ENCODE peak calls at places on chromosomes 4 and X, in four cellular contexts. Y, B, L and N are unnamed samples.

GRCh38 chrX:8003147-8003883 is 76.1 kb upstream of the PNPLA4 start:
- DNase-seq in Y (no peak), B (no peak), L (no peak), N (no peak)

GRCh38 chr4:83947811-83948210 is 411.9 kb downstream of the GPAT3 start:
- DNase-seq in Y (no peak), B (no peak), L (no peak), N (no peak)

GRCh38 chr4:40195182-40196177 is 1.4 kb upstream of the RHOH start:
- DNase-seq in Y (peak), B (no peak), L (no peak), N (no peak)

GRCh38 chrX:74578137-74578536 is 36.3 kb downstream of the RLIM start:
- DNase-seq in Y (no peak), B (no peak), L (no peak), N (no peak)

GRCh38 chrX:46383006-46383405 is 162.2 kb downstream of the ZNF674 start:
- DNase-seq in Y (no peak), B (no peak), L (no peak), N (no peak)

GRCh38 chrX:7216981-7217587 is 69.1 kb upstream of the PUDP start:
- DNase-seq in Y (no peak), B (no peak), L (no peak), N (no peak)

GRCh38 chrX:72306085-72306801 is 529 bp upstream of the CITED1 start:
- DNase-seq in Y (no peak), B (peak), L (no peak), N (peak)

GRCh38 chr4:174256277-174256713 is 27.2 kb downstream of the FBXO8 start:
- DNase-seq in Y (no peak), B (peak), L (no peak), N (no peak)

GRCh38 chr4:8308144-8308543 is 38.6 kb downstream of the HTRA3 start:
- DNase-seq in Y (no peak), B (no peak), L (no peak), N (no peak)

GRCh38 chr4:118905546-118905945 is 16.9 kb downstream of the SYNPO2 start:
- DNase-seq in Y (no peak), B (peak), L (no peak), N (no peak)

GRCh38 chrX:24498181-24498580 is 33.1 kb downstream of the PDK3 start:
- DNase-seq in Y (peak), B (peak), L (no peak), N (peak)

GRCh38 chrX:1443496-1444075 is 9.1 kb downstream of the ASMTL start:
- DNase-seq in Y (no peak), B (no peak), L (no peak), N (no peak)

GRCh38 chrX:20427173-20427770 is 160.6 kb upstream of the RPS6KA3 start:
- DNase-seq in Y (no peak), B (no peak), L (no peak), N (no peak)

GRCh38 chrX:54178100-54178940 is 4.7 kb downstream of the FAM120C start:
- DNase-seq in Y (no peak), B (peak), L (no peak), N (no peak)

GRCh38 chr4:183838987-183839712 is 66.0 kb upstream of the STOX2 start:
- DNase-seq in Y (peak), B (peak), L (no peak), N (no peak)
- TF ChIP-seq CTCF in Y (no peak), B (peak), L (peak), N (no peak)

GRCh38 chr4:20313237-20314030 is 61.7 kb downstream of the SLIT2 start:
- DNase-seq in Y (peak), B (no peak), L (peak), N (no peak)
- TF ChIP-seq CTCF in Y (peak), B (no peak), L (peak), N (no peak)

GRCh38 chrX:40496728-40497127 is 84.0 kb upstream of the ATP6AP2 start:
- DNase-seq in Y (no peak), B (no peak), L (no peak), N (no peak)
- TF ChIP-seq CTCF in Y (no peak), B (peak), L (peak), N (no peak)

GRCh38 chr4:153083447-153083921 is 120.8 kb upstream of the TRIM2 start:
- DNase-seq in Y (peak), B (peak), L (no peak), N (peak)
- TF ChIP-seq CTCF in Y (peak), B (peak), L (peak), N (peak)

DNA sequence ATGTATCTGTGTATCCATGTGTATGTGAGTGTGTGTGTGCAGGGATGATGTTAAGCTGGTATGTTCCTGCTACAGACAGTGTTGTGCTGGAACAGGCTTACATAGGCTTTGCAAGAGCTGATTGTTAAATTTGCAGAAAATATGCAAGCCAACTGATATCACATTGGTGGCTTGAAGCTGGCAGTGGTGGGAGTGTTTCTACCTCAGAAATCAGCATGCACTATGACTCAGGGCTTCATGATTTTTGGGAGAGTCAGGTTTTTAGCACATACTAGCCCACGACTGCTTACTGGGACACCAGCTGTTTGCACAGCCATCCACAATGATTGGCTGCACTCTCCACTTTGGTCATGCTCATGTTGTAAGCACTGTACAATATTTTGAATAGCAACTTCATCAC is 261.8 kb downstream of the DHX15 start:
- DNase-seq in Y (no peak), B (peak), L (no peak), N (no peak)
- TF ChIP-seq CTCF in Y (no peak), B (no peak), L (no peak), N (no peak)

DNA sequence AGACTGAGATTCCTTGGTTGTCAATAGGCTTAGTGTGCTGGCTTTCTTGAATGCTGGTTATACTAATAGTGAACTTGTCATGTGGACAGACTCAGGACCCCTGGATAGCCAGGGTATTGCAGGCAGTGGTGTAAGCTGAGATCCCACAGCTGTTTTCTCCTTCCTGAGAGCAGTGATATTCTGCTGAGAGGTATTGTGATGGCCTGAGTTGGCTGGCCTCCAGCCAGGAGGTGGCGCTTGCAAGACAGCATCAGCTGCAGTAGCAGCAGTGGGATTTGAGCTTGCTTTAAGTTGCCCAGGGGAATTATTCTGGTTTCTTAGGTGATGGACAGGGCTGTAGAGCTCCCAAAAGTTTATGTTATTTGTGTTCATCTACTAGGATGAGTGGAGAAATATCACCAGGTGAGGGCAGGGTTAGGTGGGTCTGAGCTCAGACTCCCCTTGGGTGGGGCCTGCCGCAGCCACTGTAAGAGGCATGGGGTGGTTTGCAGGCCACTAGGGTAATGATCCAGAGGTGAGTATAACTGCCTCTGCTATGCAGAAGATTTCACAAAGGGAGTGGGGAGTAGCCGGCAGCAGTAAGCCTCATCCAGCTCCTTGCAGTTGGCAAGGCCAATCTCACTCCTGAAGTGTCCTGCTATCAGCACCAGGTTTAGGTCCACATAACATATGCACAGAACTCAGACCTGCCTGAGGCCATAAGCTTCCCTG is 66.2 kb downstream of the IL15 start:
- DNase-seq in Y (no peak), B (peak), L (no peak), N (peak)
- TF ChIP-seq CTCF in Y (no peak), B (no peak), L (no peak), N (no peak)

GRCh38 chrX:23451266-23451665 is 116.6 kb downstream of the PTCHD1 start:
- DNase-seq in Y (no peak), B (no peak), L (no peak), N (no peak)
- TF ChIP-seq CTCF in Y (peak), B (no peak), L (peak), N (no peak)

GRCh38 chrX:110420771-110421498 is 62.3 kb downstream of the RTL9 start:
- DNase-seq in Y (peak), B (no peak), L (no peak), N (no peak)
- TF ChIP-seq CTCF in Y (peak), B (peak), L (peak), N (peak)

DNA sequence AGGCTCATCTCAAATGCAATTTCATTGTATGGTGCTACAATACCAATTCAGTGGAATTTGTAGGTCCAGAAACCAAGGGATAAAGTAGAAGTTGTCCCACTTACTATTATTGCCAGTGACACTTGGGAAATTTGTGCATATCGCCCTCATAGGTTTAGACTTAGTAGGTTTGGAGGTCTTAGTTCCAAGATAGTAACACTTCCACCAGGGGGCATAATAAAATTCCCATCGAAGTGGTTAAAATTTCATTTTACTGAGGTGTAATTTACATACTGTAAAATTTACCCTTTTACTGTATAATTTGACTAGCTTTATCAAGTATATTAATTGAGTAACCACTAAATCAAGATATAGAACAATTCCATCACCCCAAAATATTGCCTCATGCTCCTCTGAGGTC is 174.6 kb downstream of the INPP4B start:
- DNase-seq in Y (no peak), B (no peak), L (no peak), N (no peak)
- TF ChIP-seq CTCF in Y (peak), B (no peak), L (no peak), N (no peak)

DNA sequence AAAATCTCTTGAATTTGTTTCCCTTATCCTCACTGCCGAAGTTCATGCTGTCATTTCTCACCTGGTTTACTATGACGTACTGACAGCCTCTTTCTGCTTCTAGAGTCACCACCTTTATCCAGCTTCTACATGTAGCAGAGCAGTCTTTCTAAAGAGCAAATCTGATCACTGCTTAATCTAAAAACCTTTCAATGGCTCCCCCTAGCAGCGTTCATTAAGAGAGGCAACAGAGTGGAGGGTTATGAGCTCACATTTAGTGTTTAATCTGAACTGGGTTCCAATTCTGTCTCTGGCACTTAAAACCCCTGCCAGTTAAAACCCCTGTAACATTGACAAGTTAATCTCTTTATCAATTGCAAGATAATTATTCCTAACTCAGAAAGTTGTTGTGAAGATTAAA is 4.4 kb downstream of the RBPJ start:
- DNase-seq in Y (peak), B (peak), L (no peak), N (peak)
- TF ChIP-seq CTCF in Y (peak), B (peak), L (peak), N (no peak)